ENCODE peak calls at places on chromosomes 3 and 15, in five cellular contexts. E is left colon; P is activated CD8-positive, alpha-beta T cell treated with anti-CD3 and anti-CD28 coated beads for 36 hours; J is K562; Z is GM23338. X is an unnamed sample.

GRCh38 chr3:141039573-141039972 is 11.6 kb upstream of the SPSB4 start:
- ATAC-seq in J (no peak), E (no peak), Z (no peak), P (no peak), X (peak)

GRCh38 chr3:66606868-66607267 is 106.0 kb upstream of the LRIG1 start:
- ATAC-seq in P (no peak), J (no peak), Z (no peak), E (no peak), X (no peak)

GRCh38 chr3:4824948-4825325 is 154.3 kb upstream of the BHLHE40 start:
- ATAC-seq in E (peak), J (peak), Z (no peak), P (no peak), X (peak)

GRCh38 chr3:186534113-186534669 is 10.0 kb downstream of the CRYGS start:
- ATAC-seq in Z (no peak), E (peak), J (no peak), P (peak), X (peak)

GRCh38 chr3:41846850-41847249 is 115.1 kb downstream of the ULK4 start:
- ATAC-seq in P (peak), J (no peak), Z (no peak), E (no peak), X (no peak)

GRCh38 chr15:64153480-64154367 is 2.2 kb downstream of the SNX22 start:
- ATAC-seq in J (peak), Z (peak), E (peak), P (peak), X (peak)

GRCh38 chr3:114627760-114628159 is 333.9 kb downstream of the TIGIT start:
- ATAC-seq in Z (no peak), J (no peak), E (no peak), P (no peak), X (no peak)

GRCh38 chr3:101643861-101644613 is 32.9 kb downstream of the ZBTB11 start:
- ATAC-seq in E (peak), J (no peak), P (peak), Z (no peak), X (no peak)

GRCh38 chr3:118863731-118864322 is 170.8 kb downstream of the IGSF11 start:
- ATAC-seq in E (no peak), Z (peak), J (peak), P (peak), X (peak)

GRCh38 chr15:25498835-25499234 is 60.0 kb upstream of the UBE3A start:
- ATAC-seq in E (no peak), P (no peak), Z (no peak), J (no peak), X (no peak)

GRCh38 chr3:23928525-23928924 is 11.6 kb downstream of the RPL15 start:
- ATAC-seq in E (peak), J (peak), Z (no peak), P (no peak), X (peak)

GRCh38 chr3:53199834-53200233 is 38.8 kb downstream of the PRKCD start:
- ATAC-seq in Z (no peak), J (no peak), P (no peak), E (no peak), X (no peak)

GRCh38 chr3:181885868-181886630 is 174.3 kb downstream of the SOX2 start:
- ATAC-seq in J (no peak), E (no peak), Z (no peak), P (no peak), X (no peak)

GRCh38 chr15:62069551-62069950 is 2.8 kb downstream of the C2CD4A start:
- ATAC-seq in J (no peak), Z (no peak), P (no peak), E (no peak), X (no peak)

GRCh38 chr15:53591041-53591440 is 168.4 kb downstream of the WDR72 start:
- ATAC-seq in E (no peak), J (no peak), Z (no peak), P (no peak), X (no peak)

GRCh38 chr3:108099679-108100428 is 9.0 kb upstream of the CD47 start:
- ATAC-seq in Z (no peak), E (no peak), J (peak), P (peak), X (peak)

GRCh38 chr3:111828506-111828905 is 30.6 kb upstream of the PHLDB2 start:
- ATAC-seq in J (no peak), Z (no peak), P (no peak), E (no peak), X (no peak)

GRCh38 chr3:177498037-177498857 is 301.0 kb upstream of the TBL1XR1 start:
- ATAC-seq in Z (no peak), P (no peak), J (no peak), E (no peak), X (peak)

GRCh38 chr15:40939909-40940801 is 11.0 kb downstream of the DLL4 start:
- ATAC-seq in E (no peak), P (peak), J (no peak), Z (no peak), X (no peak)

GRCh38 chr3:20417390-20417789 is 231.4 kb upstream of the SGO1 start:
- ATAC-seq in J (no peak), Z (no peak), E (no peak), P (no peak), X (no peak)

GRCh38 chr3:129336093-129336706 is 57.5 kb downstream of the HMCES start:
- ATAC-seq in E (peak), Z (no peak), P (no peak), J (no peak), X (no peak)

GRCh38 chr15:75589071-75589470 is 10.0 kb upstream of the PTPN9 start:
- ATAC-seq in P (no peak), J (no peak), E (peak), Z (no peak), X (no peak)

GRCh38 chr15:100216177-100216576 is 125.6 kb downstream of the ADAMTS17 start:
- ATAC-seq in E (no peak), J (no peak), Z (no peak), P (no peak), X (no peak)

X was measured in esophagus mucosa.